ENCODE peak calls at places on chromosome 19, in eight cellular contexts. One of them, this sample, is unnamed.

GRCh38 chr19:41707871-41708371 is 505 bp upstream of the CEACAM5 start:
- DNase-seq in neural crest cell: no peak
- DNase-seq in lung: no peak
- DNase-seq in fibroblast of lung: no peak
- DNase-seq in CD14-positive monocyte: no peak
- DNase-seq in adrenal gland: no peak
- DNase-seq in left ventricle myocardium inferior: no peak
- DNase-seq in osteocyte: no peak
- DNase-seq in this sample: no peak

GRCh38 chr19:10000171-10000826 is 10.0 kb downstream of the COL5A3 start:
- DNase-seq in neural crest cell: peak
- DNase-seq in lung: peak
- DNase-seq in fibroblast of lung: peak
- DNase-seq in CD14-positive monocyte: no peak
- DNase-seq in adrenal gland: peak
- DNase-seq in left ventricle myocardium inferior: peak
- DNase-seq in osteocyte: peak
- DNase-seq in this sample: peak

GRCh38 chr19:36577271-36577996 is 4.3 kb upstream of the ZNF529 start:
- DNase-seq in neural crest cell: no peak
- DNase-seq in lung: no peak
- DNase-seq in fibroblast of lung: no peak
- DNase-seq in CD14-positive monocyte: no peak
- DNase-seq in adrenal gland: no peak
- DNase-seq in left ventricle myocardium inferior: no peak
- DNase-seq in osteocyte: no peak
- DNase-seq in this sample: no peak

GRCh38 chr19:55538132-55538531 is 1.2 kb upstream of the SBK2 start:
- DNase-seq in neural crest cell: no peak
- DNase-seq in lung: no peak
- DNase-seq in fibroblast of lung: no peak
- DNase-seq in CD14-positive monocyte: no peak
- DNase-seq in adrenal gland: no peak
- DNase-seq in left ventricle myocardium inferior: no peak
- DNase-seq in osteocyte: no peak
- DNase-seq in this sample: no peak

GRCh38 chr19:42420055-42420544 is 7.1 kb downstream of the LIPE start:
- DNase-seq in neural crest cell: no peak
- DNase-seq in lung: no peak
- DNase-seq in fibroblast of lung: peak
- DNase-seq in CD14-positive monocyte: no peak
- DNase-seq in adrenal gland: peak
- DNase-seq in left ventricle myocardium inferior: no peak
- DNase-seq in osteocyte: no peak
- DNase-seq in this sample: no peak

GRCh38 chr19:13215572-13216380 is 65.6 kb downstream of the IER2 start:
- DNase-seq in neural crest cell: no peak
- DNase-seq in lung: no peak
- DNase-seq in fibroblast of lung: no peak
- DNase-seq in CD14-positive monocyte: no peak
- DNase-seq in adrenal gland: no peak
- DNase-seq in left ventricle myocardium inferior: no peak
- DNase-seq in osteocyte: no peak
- DNase-seq in this sample: no peak

GRCh38 chr19:58372311-58373133 is 8.3 kb downstream of the ZNF837 start:
- DNase-seq in neural crest cell: no peak
- DNase-seq in lung: peak
- DNase-seq in fibroblast of lung: no peak
- DNase-seq in CD14-positive monocyte: no peak
- DNase-seq in adrenal gland: no peak
- DNase-seq in left ventricle myocardium inferior: peak
- DNase-seq in osteocyte: no peak
- DNase-seq in this sample: no peak

GRCh38 chr19:44814517-44814916 is 5.6 kb downstream of the BCAM start:
- DNase-seq in neural crest cell: no peak
- DNase-seq in lung: no peak
- DNase-seq in fibroblast of lung: no peak
- DNase-seq in CD14-positive monocyte: no peak
- DNase-seq in adrenal gland: no peak
- DNase-seq in left ventricle myocardium inferior: no peak
- DNase-seq in osteocyte: no peak
- DNase-seq in this sample: no peak

GRCh38 chr19:2751438-2751830 is 11.6 kb upstream of the SLC39A3 start:
- DNase-seq in neural crest cell: no peak
- DNase-seq in lung: no peak
- DNase-seq in fibroblast of lung: no peak
- DNase-seq in CD14-positive monocyte: no peak
- DNase-seq in adrenal gland: no peak
- DNase-seq in left ventricle myocardium inferior: no peak
- DNase-seq in osteocyte: no peak
- DNase-seq in this sample: no peak

GRCh38 chr19:45302416-45302815 is 20.3 kb downstream of the CKM start:
- DNase-seq in neural crest cell: no peak
- DNase-seq in lung: no peak
- DNase-seq in fibroblast of lung: no peak
- DNase-seq in CD14-positive monocyte: no peak
- DNase-seq in adrenal gland: no peak
- DNase-seq in left ventricle myocardium inferior: no peak
- DNase-seq in osteocyte: no peak
- DNase-seq in this sample: no peak

GRCh38 chr19:5578094-5578846 is 10.5 kb upstream of the TINCR start:
- DNase-seq in neural crest cell: peak
- DNase-seq in lung: peak
- DNase-seq in fibroblast of lung: peak
- DNase-seq in CD14-positive monocyte: no peak
- DNase-seq in adrenal gland: peak
- DNase-seq in left ventricle myocardium inferior: peak
- DNase-seq in osteocyte: peak
- DNase-seq in this sample: no peak

GRCh38 chr19:45922281-45922680 is 7.7 kb upstream of the NANOS2 start:
- DNase-seq in neural crest cell: no peak
- DNase-seq in lung: no peak
- DNase-seq in fibroblast of lung: no peak
- DNase-seq in CD14-positive monocyte: no peak
- DNase-seq in adrenal gland: no peak
- DNase-seq in left ventricle myocardium inferior: no peak
- DNase-seq in osteocyte: no peak
- DNase-seq in this sample: no peak

GRCh38 chr19:47618771-47619170 is 9.8 kb downstream of the BICRA start:
- DNase-seq in neural crest cell: no peak
- DNase-seq in lung: no peak
- DNase-seq in fibroblast of lung: peak
- DNase-seq in CD14-positive monocyte: no peak
- DNase-seq in adrenal gland: peak
- DNase-seq in left ventricle myocardium inferior: peak
- DNase-seq in osteocyte: no peak
- DNase-seq in this sample: no peak

GRCh38 chr19:17306285-17306714 is 628 bp downstream of the MRPL34 start:
- DNase-seq in neural crest cell: no peak
- DNase-seq in lung: no peak
- DNase-seq in fibroblast of lung: no peak
- DNase-seq in CD14-positive monocyte: no peak
- DNase-seq in adrenal gland: no peak
- DNase-seq in left ventricle myocardium inferior: no peak
- DNase-seq in osteocyte: no peak
- DNase-seq in this sample: no peak

GRCh38 chr19:45477713-45478453 is 10.1 kb downstream of the FOSB start:
- DNase-seq in neural crest cell: no peak
- DNase-seq in lung: no peak
- DNase-seq in fibroblast of lung: no peak
- DNase-seq in CD14-positive monocyte: no peak
- DNase-seq in adrenal gland: no peak
- DNase-seq in left ventricle myocardium inferior: no peak
- DNase-seq in osteocyte: no peak
- DNase-seq in this sample: no peak

GRCh38 chr19:38183227-38183914 is 40.7 kb downstream of the DPF1 start:
- DNase-seq in neural crest cell: peak
- DNase-seq in lung: no peak
- DNase-seq in fibroblast of lung: peak
- DNase-seq in CD14-positive monocyte: no peak
- DNase-seq in adrenal gland: peak
- DNase-seq in left ventricle myocardium inferior: peak
- DNase-seq in osteocyte: no peak
- DNase-seq in this sample: no peak

GRCh38 chr19:55679343-55680257 is 4.6 kb downstream of the EPN1 start:
- DNase-seq in neural crest cell: no peak
- DNase-seq in lung: no peak
- DNase-seq in fibroblast of lung: no peak
- DNase-seq in CD14-positive monocyte: no peak
- DNase-seq in adrenal gland: no peak
- DNase-seq in left ventricle myocardium inferior: no peak
- DNase-seq in osteocyte: no peak
- DNase-seq in this sample: no peak

GRCh38 chr19:35389192-35389861 is 18.5 kb downstream of the GPR42 start:
- DNase-seq in neural crest cell: no peak
- DNase-seq in lung: no peak
- DNase-seq in fibroblast of lung: no peak
- DNase-seq in CD14-positive monocyte: no peak
- DNase-seq in adrenal gland: peak
- DNase-seq in left ventricle myocardium inferior: no peak
- DNase-seq in osteocyte: peak
- DNase-seq in this sample: no peak

GRCh38 chr19:344625-345319 is at the start of gene MIER2:
- DNase-seq in neural crest cell: peak
- DNase-seq in lung: peak
- DNase-seq in fibroblast of lung: peak
- DNase-seq in CD14-positive monocyte: peak
- DNase-seq in adrenal gland: peak
- DNase-seq in left ventricle myocardium inferior: peak
- DNase-seq in osteocyte: peak
- DNase-seq in this sample: peak

GRCh38 chr19:20565321-20566018 is at the start of gene ZNF737:
- DNase-seq in neural crest cell: peak
- DNase-seq in lung: peak
- DNase-seq in fibroblast of lung: peak
- DNase-seq in CD14-positive monocyte: peak
- DNase-seq in adrenal gland: peak
- DNase-seq in left ventricle myocardium inferior: peak
- DNase-seq in osteocyte: peak
- DNase-seq in this sample: peak
- TF ChIP-seq CTCF in neural crest cell: peak
- TF ChIP-seq CTCF in lung: no peak
- TF ChIP-seq CTCF in fibroblast of lung: peak
- TF ChIP-seq CTCF in CD14-positive monocyte: no peak
- TF ChIP-seq CTCF in adrenal gland: peak
- TF ChIP-seq CTCF in left ventricle myocardium inferior: peak
- TF ChIP-seq CTCF in osteocyte: peak
- TF ChIP-seq CTCF in this sample: no peak

GRCh38 chr19:23999821-24000610 is 85.3 kb downstream of the ZNF726 start:
- DNase-seq in neural crest cell: no peak
- DNase-seq in lung: no peak
- DNase-seq in fibroblast of lung: no peak
- DNase-seq in CD14-positive monocyte: no peak
- DNase-seq in adrenal gland: no peak
- DNase-seq in left ventricle myocardium inferior: no peak
- DNase-seq in osteocyte: no peak
- DNase-seq in this sample: no peak

GRCh38 chr19:23998568-23998967 is 83.9 kb downstream of the ZNF726 start:
- DNase-seq in neural crest cell: no peak
- DNase-seq in lung: no peak
- DNase-seq in fibroblast of lung: no peak
- DNase-seq in CD14-positive monocyte: no peak
- DNase-seq in adrenal gland: no peak
- DNase-seq in left ventricle myocardium inferior: no peak
- DNase-seq in osteocyte: no peak
- DNase-seq in this sample: no peak

GRCh38 chr19:24000656-24001055 is 86.0 kb downstream of the ZNF726 start:
- DNase-seq in neural crest cell: no peak
- DNase-seq in lung: no peak
- DNase-seq in fibroblast of lung: no peak
- DNase-seq in CD14-positive monocyte: no peak
- DNase-seq in adrenal gland: no peak
- DNase-seq in left ventricle myocardium inferior: no peak
- DNase-seq in osteocyte: no peak
- DNase-seq in this sample: no peak

GRCh38 chr19:23992348-23992747 is 77.7 kb downstream of the ZNF726 start:
- DNase-seq in neural crest cell: no peak
- DNase-seq in lung: no peak
- DNase-seq in fibroblast of lung: no peak
- DNase-seq in CD14-positive monocyte: no peak
- DNase-seq in adrenal gland: no peak
- DNase-seq in left ventricle myocardium inferior: no peak
- DNase-seq in osteocyte: no peak
- DNase-seq in this sample: no peak

GRCh38 chr19:23996549-23996948 is 81.9 kb downstream of the ZNF726 start:
- DNase-seq in neural crest cell: no peak
- DNase-seq in lung: no peak
- DNase-seq in fibroblast of lung: no peak
- DNase-seq in CD14-positive monocyte: no peak
- DNase-seq in adrenal gland: no peak
- DNase-seq in left ventricle myocardium inferior: no peak
- DNase-seq in osteocyte: no peak
- DNase-seq in this sample: no peak
- TF ChIP-seq CTCF in neural crest cell: peak
- TF ChIP-seq CTCF in lung: no peak
- TF ChIP-seq CTCF in fibroblast of lung: peak
- TF ChIP-seq CTCF in CD14-positive monocyte: peak
- TF ChIP-seq CTCF in adrenal gland: no peak
- TF ChIP-seq CTCF in left ventricle myocardium inferior: peak
- TF ChIP-seq CTCF in osteocyte: peak
- TF ChIP-seq CTCF in this sample: no peak

DNA sequence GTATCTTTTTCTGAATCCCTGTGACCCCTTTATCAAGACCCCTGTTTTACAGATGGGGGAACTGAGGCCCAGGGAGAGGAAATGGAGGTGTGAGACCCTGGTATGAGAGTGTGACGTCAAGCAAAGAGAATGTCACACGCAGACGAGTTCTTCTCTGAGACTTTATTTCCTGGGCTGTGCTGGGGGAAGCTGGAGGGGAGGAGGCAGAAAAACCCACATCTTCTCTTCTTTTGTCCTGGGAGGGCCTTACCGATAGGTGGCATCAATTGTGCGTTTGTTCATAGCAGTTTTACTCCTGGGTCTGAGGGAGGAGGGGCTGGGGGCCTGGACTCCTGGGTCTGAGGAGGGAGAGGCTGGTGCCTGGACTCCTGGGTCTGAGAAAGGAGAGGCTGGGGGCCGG is 4.9 kb upstream of the KLK15 start:
- DNase-seq in neural crest cell: no peak
- DNase-seq in lung: no peak
- DNase-seq in fibroblast of lung: no peak
- DNase-seq in CD14-positive monocyte: no peak
- DNase-seq in adrenal gland: no peak
- DNase-seq in left ventricle myocardium inferior: no peak
- DNase-seq in osteocyte: no peak
- DNase-seq in this sample: no peak
- TF ChIP-seq CTCF in neural crest cell: no peak
- TF ChIP-seq CTCF in lung: no peak
- TF ChIP-seq CTCF in fibroblast of lung: no peak
- TF ChIP-seq CTCF in CD14-positive monocyte: no peak
- TF ChIP-seq CTCF in adrenal gland: no peak
- TF ChIP-seq CTCF in left ventricle myocardium inferior: no peak
- TF ChIP-seq CTCF in osteocyte: no peak
- TF ChIP-seq CTCF in this sample: no peak

GRCh38 chr19:31548941-31549340 is 199.7 kb upstream of the TSHZ3 start:
- DNase-seq in neural crest cell: no peak
- DNase-seq in lung: no peak
- DNase-seq in fibroblast of lung: peak
- DNase-seq in CD14-positive monocyte: no peak
- DNase-seq in adrenal gland: peak
- DNase-seq in left ventricle myocardium inferior: peak
- DNase-seq in osteocyte: no peak
- DNase-seq in this sample: no peak
- TF ChIP-seq CTCF in neural crest cell: peak
- TF ChIP-seq CTCF in lung: no peak
- TF ChIP-seq CTCF in fibroblast of lung: peak
- TF ChIP-seq CTCF in CD14-positive monocyte: no peak
- TF ChIP-seq CTCF in adrenal gland: peak
- TF ChIP-seq CTCF in left ventricle myocardium inferior: peak
- TF ChIP-seq CTCF in osteocyte: peak
- TF ChIP-seq CTCF in this sample: no peak

GRCh38 chr19:51887522-51888498 is at the start of gene ZNF577:
- DNase-seq in neural crest cell: peak
- DNase-seq in lung: peak
- DNase-seq in fibroblast of lung: peak
- DNase-seq in CD14-positive monocyte: peak
- DNase-seq in adrenal gland: peak
- DNase-seq in left ventricle myocardium inferior: peak
- DNase-seq in osteocyte: peak
- DNase-seq in this sample: peak
- TF ChIP-seq CTCF in neural crest cell: no peak
- TF ChIP-seq CTCF in lung: no peak
- TF ChIP-seq CTCF in fibroblast of lung: no peak
- TF ChIP-seq CTCF in CD14-positive monocyte: no peak
- TF ChIP-seq CTCF in adrenal gland: no peak
- TF ChIP-seq CTCF in left ventricle myocardium inferior: no peak
- TF ChIP-seq CTCF in osteocyte: no peak
- TF ChIP-seq CTCF in this sample: no peak